ENCODE peak calls at places on chromosomes 16 and 17, in four cellular contexts. R is prostate gland, O is WTC11, S is skeletal muscle cell. B is an unnamed sample.

GRCh38 chr16:12271006-12271405 is 294.5 kb downstream of the SNX29 start:
- DNase-seq in R (no peak), O (peak), S (no peak), B (peak)

GRCh38 chr17:32588135-32588534 is 101.3 kb downstream of the CDK5R1 start:
- DNase-seq in R (no peak), O (no peak), S (no peak), B (no peak)

GRCh38 chr16:8481810-8482209 is 108.5 kb downstream of the TMEM114 start:
- DNase-seq in R (no peak), O (no peak), S (no peak), B (no peak)

GRCh38 chr16:53780051-53780450 is 76.1 kb downstream of the FTO start:
- DNase-seq in R (peak), O (no peak), S (no peak), B (peak)

GRCh38 chr16:88815901-88816589 is 4.3 kb upstream of the APRT start:
- DNase-seq in R (no peak), O (peak), S (no peak), B (peak)

GRCh38 chr17:2689411-2690164 is 22.0 kb downstream of the CLUH start:
- DNase-seq in R (no peak), O (no peak), S (no peak), B (no peak)

GRCh38 chr16:88440686-88441405 is 12.2 kb upstream of the ZFPM1 start:
- DNase-seq in R (no peak), O (no peak), S (no peak), B (no peak)

GRCh38 chr17:49259663-49260010 is 29.1 kb upstream of the PHOSPHO1 start:
- DNase-seq in R (no peak), O (no peak), S (no peak), B (no peak)

GRCh38 chr17:2108170-2108569 is 53.3 kb downstream of the HIC1 start:
- DNase-seq in R (no peak), O (no peak), S (no peak), B (no peak)

GRCh38 chr16:4944333-4945281 is 7.7 kb upstream of the PPL start:
- DNase-seq in R (peak), O (peak), S (peak), B (peak)

GRCh38 chr16:31868701-31869167 is 4.9 kb upstream of the ZNF267 start:
- DNase-seq in R (peak), O (peak), S (no peak), B (peak)

GRCh38 chr16:84281077-84281476 is 13.6 kb upstream of the WFDC1 start:
- DNase-seq in R (no peak), O (peak), S (no peak), B (peak)

GRCh38 chr16:85123891-85124635 is 11.8 kb upstream of the CIBAR2 start:
- DNase-seq in R (no peak), O (peak), S (no peak), B (peak)

GRCh38 chr16:8935989-8936388 is 27.7 kb downstream of the USP7 start:
- DNase-seq in R (no peak), O (peak), S (no peak), B (no peak)

GRCh38 chr17:6429266-6429665 is 5.7 kb downstream of the AIPL1 start:
- DNase-seq in R (no peak), O (no peak), S (no peak), B (no peak)

GRCh38 chr16:65740716-65741115 is 618.9 kb upstream of the CDH11 start:
- DNase-seq in R (no peak), O (no peak), S (no peak), B (no peak)

GRCh38 chr16:88938119-88938932 is 38.7 kb downstream of the CBFA2T3 start:
- DNase-seq in R (no peak), O (no peak), S (no peak), B (no peak)

GRCh38 chr16:67877064-67877463 is 4.2 kb downstream of the EDC4 start:
- DNase-seq in R (no peak), O (no peak), S (no peak), B (no peak)

GRCh38 chr16:81478876-81479496 is 34.4 kb downstream of the CMIP start:
- DNase-seq in R (peak), O (no peak), S (no peak), B (no peak)

GRCh38 chr16:67105881-67106280 is 3.9 kb upstream of the PHAF1 start:
- DNase-seq in R (no peak), O (no peak), S (no peak), B (no peak)

GRCh38 chr17:57941384-57942370 is 13.5 kb downstream of the CUEDC1 start:
- DNase-seq in R (no peak), O (no peak), S (no peak), B (no peak)

GRCh38 chr17:8063761-8064589 is 23.5 kb downstream of the ALOX12B start:
- DNase-seq in R (no peak), O (peak), S (no peak), B (no peak)

GRCh38 chr17:7043544-7044268 is at the start of gene SLC16A11:
- DNase-seq in R (no peak), O (peak), S (no peak), B (no peak)

GRCh38 chr16:69039333-69039941 is 66.0 kb upstream of the HAS3 start:
- DNase-seq in R (no peak), O (no peak), S (no peak), B (peak)

GRCh38 chr16:61858996-61859395 is 177.2 kb downstream of the CDH8 start:
- DNase-seq in R (no peak), O (no peak), S (peak), B (peak)

GRCh38 chr16:4113358-4114256 is 2.6 kb downstream of the ADCY9 start:
- DNase-seq in R (no peak), O (no peak), S (no peak), B (no peak)

GRCh38 chr16:85152414-85153030 is 40.2 kb upstream of the CIBAR2 start:
- DNase-seq in R (no peak), O (no peak), S (no peak), B (peak)

GRCh38 chr17:50352072-50352692 is 6.3 kb downstream of the XYLT2 start:
- DNase-seq in R (no peak), O (no peak), S (no peak), B (no peak)

GRCh38 chr16:56401482-56401881 is 23.9 kb downstream of the AMFR start:
- DNase-seq in R (no peak), O (peak), S (no peak), B (peak)

GRCh38 chr17:47719411-47720152 is 13.5 kb upstream of the TBX21 start:
- DNase-seq in R (no peak), O (no peak), S (peak), B (peak)

GRCh38 chr16:2042666-2043295 is 4.9 kb downstream of the NTHL1 start:
- DNase-seq in R (no peak), O (no peak), S (no peak), B (no peak)

GRCh38 chr17:55795098-55795497 is 44.2 kb downstream of the PCTP start:
- DNase-seq in R (no peak), O (no peak), S (no peak), B (no peak)

GRCh38 chr16:50247123-50247905 is 19.0 kb upstream of the ADCY7 start:
- DNase-seq in R (no peak), O (no peak), S (no peak), B (no peak)

GRCh38 chr17:21418446-21419298 is 42.5 kb downstream of the KCNJ12 start:
- DNase-seq in R (no peak), O (peak), S (no peak), B (no peak)